ENCODE peak calls at places on chromosomes 16 and 17, in seven cellular contexts. A is NCI-H1048, E is HuH-7.5, V is T1000, F is NCI-H2081, O is C1 segment of cervical spinal cord, S is T-helper 22 cell. D is an unnamed sample.

GRCh38 chr16:56874800-56875199 is 9.8 kb downstream of the SLC12A3 start:
- DNase-seq in A (no peak), E (no peak), V (no peak), S (no peak), F (no peak), O (no peak), D (no peak)

GRCh38 chr17:73575470-73576235 is 68.6 kb downstream of the SDK2 start:
- DNase-seq in S (no peak), O (no peak), A (no peak), E (no peak), F (no peak), V (no peak), D (no peak)

GRCh38 chr16:68823401-68823800 is 19.9 kb upstream of the TANGO6 start:
- DNase-seq in O (no peak), E (no peak), V (peak), S (no peak), F (no peak), A (no peak), D (peak)

GRCh38 chr16:82603784-82604411 is 22.9 kb upstream of the CDH13 start:
- DNase-seq in S (no peak), E (no peak), A (no peak), O (no peak), V (no peak), F (no peak), D (peak)

GRCh38 chr17:78174332-78174869 is 6.0 kb downstream of the SYNGR2 start:
- DNase-seq in V (no peak), F (no peak), A (no peak), E (no peak), O (no peak), S (no peak), D (no peak)

GRCh38 chr16:47276522-47276921 is 132.8 kb upstream of the NETO2 start:
- DNase-seq in S (no peak), A (no peak), V (no peak), F (no peak), E (no peak), O (no peak), D (no peak)

GRCh38 chr16:53089434-53090270 is 34.9 kb downstream of the CHD9 start:
- DNase-seq in O (no peak), F (no peak), A (no peak), E (no peak), V (no peak), S (no peak), D (no peak)

GRCh38 chr17:11991461-11991860 is 5.8 kb downstream of the ZNF18 start:
- DNase-seq in S (no peak), A (no peak), E (no peak), V (no peak), F (no peak), O (no peak), D (no peak)

GRCh38 chr17:7590743-7591142 is 849 bp upstream of the SOX15 start:
- DNase-seq in F (no peak), E (no peak), S (no peak), A (no peak), V (peak), O (no peak), D (no peak)

GRCh38 chr17:18139949-18140348 is 31.4 kb downstream of the MYO15A start:
- DNase-seq in A (no peak), S (no peak), E (no peak), V (no peak), O (no peak), F (no peak), D (no peak)

GRCh38 chr17:11490171-11490760 is 108.0 kb upstream of the DNAH9 start:
- DNase-seq in A (no peak), S (no peak), F (no peak), E (no peak), V (no peak), O (no peak), D (no peak)

GRCh38 chr17:40347319-40348135 is 17.0 kb downstream of the GJD3 start:
- DNase-seq in V (no peak), A (no peak), F (no peak), E (no peak), O (no peak), S (no peak), D (no peak)

GRCh38 chr16:16021020-16021419 is 71.6 kb downstream of the ABCC1 start:
- DNase-seq in F (no peak), A (no peak), E (no peak), V (no peak), O (no peak), S (no peak), D (no peak)

GRCh38 chr16:54270711-54271110 is 15.9 kb downstream of the IRX3 start:
- DNase-seq in O (no peak), A (no peak), V (no peak), F (no peak), S (no peak), E (no peak), D (no peak)

GRCh38 chr17:57130708-57131461 is 45.8 kb downstream of the AKAP1 start:
- DNase-seq in A (no peak), E (peak), O (no peak), V (peak), F (peak), S (peak), D (peak)

GRCh38 chr16:12901597-12902436 is at the start of gene SHISA9:
- DNase-seq in O (no peak), S (no peak), A (no peak), F (no peak), E (no peak), V (no peak), D (no peak)

GRCh38 chr16:67170168-67170947 is at the start of gene NOL3:
- DNase-seq in F (peak), V (peak), E (peak), O (no peak), A (peak), S (no peak), D (peak)

GRCh38 chr17:2375406-2375805 is 25.5 kb downstream of the MNT start:
- DNase-seq in F (no peak), A (no peak), E (no peak), O (no peak), S (no peak), V (no peak), D (no peak)

D was measured in RCC 7860.